ENCODE peak calls at places on chromosomes 11 and 22, in seven cellular contexts. U is A549, E is trophoblast cell, B is esophagus squamous epithelium, O is WERI-Rb-1, G is spleen, D is Caco-2. K is an unnamed sample.

GRCh38 chr11:122453586-122453985 is 201.9 kb upstream of the UBASH3B start:
- DNase-seq in G (no peak), E (no peak), O (no peak), D (no peak), U (no peak), B (no peak), K (no peak)

GRCh38 chr11:70628881-70629844 is 230.8 kb downstream of the CTTN start:
- DNase-seq in B (no peak), G (no peak), D (no peak), E (no peak), O (no peak), U (no peak), K (no peak)

GRCh38 chr22:37566903-37567798 is 6.9 kb downstream of the CDC42EP1 start:
- DNase-seq in B (no peak), D (peak; percentile 90), U (peak; percentile 63), G (peak; percentile 98), O (peak; percentile 79), E (peak; percentile 82), K (no peak)

GRCh38 chr22:26516503-26516902 is 4.2 kb upstream of the TFIP11 start:
- DNase-seq in G (no peak), B (no peak), O (no peak), D (no peak), E (no peak), U (no peak), K (no peak)

GRCh38 chr11:19595840-19596751 is 116.5 kb upstream of the NAV2 start:
- DNase-seq in E (peak; percentile 46), G (no peak), D (no peak), U (peak; percentile 11), O (no peak), B (no peak), K (peak; percentile 89)

GRCh38 chr22:31488988-31489617 is 539 bp downstream of the EIF4ENIF1 start:
- DNase-seq in D (peak; percentile 57), G (peak; percentile 92), E (peak; percentile 25), O (peak; percentile 53), U (no peak), B (no peak), K (peak; percentile 30)

GRCh38 chr11:32469791-32470190 is 34.5 kb upstream of the WT1 start:
- DNase-seq in G (no peak), B (no peak), O (no peak), U (no peak), D (no peak), E (no peak), K (no peak)

GRCh38 chr11:12841946-12842630 is 167.0 kb upstream of the RASSF10 start:
- DNase-seq in U (no peak), B (no peak), E (peak; percentile 41), G (no peak), O (peak; percentile 56), D (no peak), K (peak; percentile 55)

GRCh38 chr11:61417670-61418069 is 12.1 kb downstream of the CPSF7 start:
- DNase-seq in D (no peak), O (no peak), B (no peak), E (no peak), U (no peak), G (no peak), K (no peak)

GRCh38 chr22:30286813-30287625 is 2.3 kb downstream of the CASTOR1 start:
- DNase-seq in O (peak; percentile 85), B (peak; percentile 27), D (peak; percentile 90), U (peak; percentile 67), E (peak; percentile 50), G (peak; percentile 96), K (peak; percentile 65)

GRCh38 chr22:30289126-30289979 is at the start of gene CASTOR1:
- DNase-seq in U (peak; percentile 96), B (peak; percentile 82), E (peak; percentile 99), D (peak; percentile 98), O (peak; percentile 98), G (peak; percentile 98), K (peak; percentile 96)

GRCh38 chr22:30286331-30286730 is 3.0 kb downstream of the CASTOR1 start:
- DNase-seq in D (no peak), U (no peak), E (no peak), O (no peak), G (no peak), B (no peak), K (no peak)

GRCh38 chr22:30288414-30289125 is 735 bp downstream of the CASTOR1 start:
- DNase-seq in G (no peak), D (no peak), U (no peak), B (no peak), O (no peak), E (no peak), K (no peak)

DNA sequence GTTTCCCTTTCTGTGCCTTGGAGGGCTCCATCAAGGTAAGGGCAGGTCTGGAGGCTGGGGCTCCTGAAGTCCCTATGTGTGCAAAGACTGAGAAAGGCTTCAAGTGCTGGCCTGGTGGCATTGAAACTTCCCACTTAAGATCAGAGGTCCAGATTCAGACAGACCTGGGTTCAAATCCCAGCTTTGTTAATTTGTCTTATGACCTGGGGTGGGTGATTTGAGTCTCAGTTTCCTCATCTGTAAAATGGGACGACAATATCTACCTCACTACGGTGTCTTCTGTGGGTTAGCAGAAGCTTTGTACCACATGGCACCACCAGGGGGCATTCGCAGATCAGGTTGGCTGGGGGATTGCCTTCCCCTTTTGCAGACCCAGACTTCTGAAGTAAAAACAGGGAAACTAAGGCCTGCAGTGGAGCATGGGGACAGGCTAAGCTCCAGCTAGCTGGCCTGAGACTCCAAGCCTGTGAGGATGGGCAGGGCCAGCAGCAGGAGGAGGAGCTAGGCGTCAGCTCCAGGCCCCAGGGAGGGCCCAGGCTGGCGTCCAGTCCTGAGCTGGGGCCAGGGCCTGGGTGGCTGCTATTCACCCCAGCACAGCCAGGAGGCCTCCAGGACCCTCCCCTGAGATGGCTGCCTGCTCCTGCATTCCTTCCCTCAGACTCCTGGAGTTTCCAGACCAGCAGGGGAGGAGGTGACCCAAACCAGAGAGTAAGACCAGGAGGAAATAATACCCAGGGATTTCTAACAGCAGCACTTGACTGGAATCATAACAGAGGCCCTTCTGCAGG is 1.5 kb downstream of the CASTOR1 start:
- DNase-seq in G (peak; percentile 95), E (peak; percentile 97), O (peak; percentile 84), U (peak; percentile 76), D (peak; percentile 91), B (peak; percentile 51), K (peak; percentile 93)
- H3K4me3 ChIP-seq in G (no peak overlapping the region), E (no peak overlapping the region), O (no peak overlapping the region), U (peak overlapping the region; percentile 72), D (no peak overlapping the region), B (peak overlapping the region; percentile 66), K (no peak overlapping the region)

DNA sequence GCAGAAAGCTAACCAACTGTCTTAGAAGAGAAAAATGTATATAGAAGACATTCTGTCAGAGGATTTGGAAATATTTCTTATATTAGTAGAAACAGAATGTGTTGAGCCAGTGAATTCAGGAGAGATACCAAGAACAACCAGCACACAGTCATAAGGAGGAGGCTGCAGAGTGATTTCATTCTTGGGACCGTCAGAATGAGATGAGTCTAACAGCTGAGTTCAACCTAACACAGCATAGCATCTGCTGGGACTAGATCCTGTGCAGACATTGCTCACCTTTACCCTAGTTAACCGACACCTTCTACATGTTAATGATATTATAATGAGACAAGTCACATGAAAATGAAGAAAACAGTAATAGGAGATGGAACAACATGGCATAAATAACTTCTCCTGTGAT is 85.5 kb downstream of the XRRA1 start:
- DNase-seq in D (no peak), O (no peak), U (no peak), B (no peak), G (no peak), E (no peak), K (no peak)
- H3K9me3 ChIP-seq in D (peaks cover 48% of the 10 kb centered on the region), O (peaks cover 17% of the 10 kb centered on the region), U (peaks cover 58% of the 10 kb centered on the region), B (peaks cover 57% of the 10 kb centered on the region), G (peaks cover 24% of the 10 kb centered on the region), E (peaks cover 25% of the 10 kb centered on the region), K (peaks cover 24% of the 10 kb centered on the region)

GRCh38 chr11:7531011-7531410 is 17.2 kb downstream of the PPFIBP2 start:
- DNase-seq in D (no peak), E (no peak), G (no peak), O (no peak), B (no peak), U (no peak), K (no peak)

GRCh38 chr11:7536102-7536501 is 22.3 kb downstream of the PPFIBP2 start:
- DNase-seq in O (no peak), B (no peak), D (no peak), E (no peak), U (peak; percentile 60), G (no peak), K (no peak)

GRCh38 chr11:7534030-7534378 is 20.2 kb downstream of the PPFIBP2 start:
- DNase-seq in E (no peak), D (no peak), G (no peak), O (no peak), U (no peak), B (no peak), K (no peak)

GRCh38 chr11:7532395-7532794 is 18.6 kb downstream of the PPFIBP2 start:
- DNase-seq in O (no peak), G (no peak), D (no peak), B (no peak), U (no peak), E (no peak), K (no peak)

GRCh38 chr11:7533199-7534029 is 19.6 kb downstream of the PPFIBP2 start:
- DNase-seq in D (no peak), B (no peak), E (no peak), U (no peak), O (no peak), G (no peak), K (no peak)
- H3K4me3 ChIP-seq in D (no peak overlapping the region), B (no peak overlapping the region), E (no peak overlapping the region), U (no peak overlapping the region), O (no peak overlapping the region), G (no peak overlapping the region), K (no peak overlapping the region)

GRCh38 chr22:33789690-33790253 is 130.5 kb downstream of the LARGE1 start:
- DNase-seq in E (no peak), D (no peak), U (no peak), G (no peak), B (no peak), O (no peak), K (no peak)

GRCh38 chr22:33785283-33785991 is 134.8 kb downstream of the LARGE1 start:
- DNase-seq in O (no peak), U (no peak), B (no peak), G (no peak), E (no peak), D (no peak), K (peak; percentile 60)

GRCh38 chr22:33792837-33793236 is 127.4 kb downstream of the LARGE1 start:
- DNase-seq in O (no peak), G (no peak), B (no peak), E (no peak), D (no peak), U (no peak), K (no peak)

GRCh38 chr22:33788927-33789326 is 131.3 kb downstream of the LARGE1 start:
- DNase-seq in B (no peak), G (no peak), O (no peak), D (no peak), E (no peak), U (no peak), K (no peak)

DNA sequence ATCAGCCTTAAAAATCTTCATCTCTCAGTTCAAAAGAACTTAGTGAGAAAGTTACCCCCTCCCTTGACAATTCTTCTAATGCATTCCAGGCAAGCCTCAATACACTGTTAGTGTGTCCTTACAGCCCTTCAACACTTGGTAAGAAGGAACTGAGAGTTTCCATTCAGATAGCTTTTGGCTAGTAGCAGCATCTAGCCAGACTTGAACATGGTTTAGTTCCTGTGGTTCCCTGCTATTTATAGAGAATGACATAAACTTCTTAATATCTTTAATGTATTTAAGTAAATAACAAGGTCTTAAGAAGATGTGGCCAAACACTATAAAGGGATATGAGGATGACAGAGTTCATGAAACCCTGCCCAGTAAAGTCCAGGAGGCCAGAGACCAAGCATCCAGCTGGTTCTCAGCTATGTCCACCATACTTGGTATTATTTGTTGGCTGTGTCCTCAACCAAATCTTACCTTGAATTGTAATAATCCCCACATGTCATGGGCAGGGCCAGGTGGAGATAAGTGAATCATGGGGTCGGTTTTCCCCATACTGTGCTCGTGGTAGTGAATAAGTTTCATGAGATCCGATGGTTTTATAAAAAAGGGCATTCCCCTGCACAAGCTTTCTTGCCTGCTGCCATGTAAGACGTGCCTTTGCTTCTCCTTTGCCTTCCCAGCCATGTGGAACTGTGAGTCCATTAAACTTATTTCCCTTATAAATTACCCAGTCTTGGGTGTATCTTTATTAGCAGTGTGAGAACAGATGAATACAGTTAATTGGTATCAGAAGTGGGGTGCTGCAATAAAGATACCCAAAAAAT is 132.4 kb downstream of the LARGE1 start:
- DNase-seq in O (no peak), D (no peak), B (no peak), U (no peak), G (no peak), E (no peak), K (no peak)
- H3K9me3 ChIP-seq in O (peaks cover 16% of the 10 kb centered on the region), D (peaks cover 15% of the 10 kb centered on the region), B (peaks cover 18% of the 10 kb centered on the region), U (peaks cover 14% of the 10 kb centered on the region), G (no peaks in the 10 kb centered on the region), E (peaks cover 7% of the 10 kb centered on the region), K (peaks cover 13% of the 10 kb centered on the region)